ENCODE peak calls at places on chromosomes 2 and 18, in eight cellular contexts. J is Panc1, P is fibroblast of pulmonary artery, G is AG04450, V is endodermal cell, S is WERI-Rb-1, N is pancreas, A is retinal pigment epithelial cell. D is an unnamed sample.

GRCh38 chr18:36496022-36496421 is 198.5 kb downstream of the FHOD3 start:
- DNase-seq in P (no peak), J (no peak), G (no peak), S (no peak), V (no peak), A (no peak), N (no peak), D (no peak)

GRCh38 chr18:292271-292670 is 24.4 kb upstream of the THOC1 start:
- DNase-seq in P (peak), A (no peak), G (no peak), V (no peak), S (peak), N (no peak), J (no peak), D (no peak)

GRCh38 chr2:218582085-218582484 is 13.4 kb downstream of the CNOT9 start:
- DNase-seq in J (no peak), S (no peak), N (no peak), P (peak), V (no peak), A (no peak), G (no peak), D (no peak)

GRCh38 chr2:88452151-88452851 is at the start of gene FOXI3:
- DNase-seq in G (no peak), P (no peak), N (peak), J (no peak), S (no peak), A (no peak), V (peak), D (no peak)

GRCh38 chr18:23243178-23243577 is 107.9 kb downstream of the CABLES1 start:
- DNase-seq in J (no peak), A (no peak), G (no peak), P (no peak), V (peak), N (no peak), S (no peak), D (no peak)

GRCh38 chr18:73153271-73153670 is 285.5 kb upstream of the NETO1 start:
- DNase-seq in N (no peak), S (no peak), J (no peak), V (no peak), A (peak), P (no peak), G (no peak), D (peak)

GRCh38 chr18:79924814-79925655 is 26.4 kb downstream of the SLC66A2 start:
- DNase-seq in N (peak), J (no peak), V (peak), G (no peak), S (peak), P (no peak), A (peak), D (no peak)

GRCh38 chr2:66839551-66840320 is 404.8 kb downstream of the MEIS1 start:
- DNase-seq in G (peak), A (peak), P (peak), J (no peak), N (no peak), V (no peak), S (no peak), D (peak)

GRCh38 chr18:73895701-73896100 is 251.9 kb downstream of the FBXO15 start:
- DNase-seq in A (no peak), G (no peak), N (no peak), S (no peak), P (no peak), J (no peak), V (peak), D (no peak)

GRCh38 chr18:25704096-25704870 is 352.3 kb upstream of the ZNF521 start:
- DNase-seq in P (no peak), V (no peak), A (no peak), N (no peak), J (no peak), S (no peak), G (no peak), D (no peak)

GRCh38 chr2:228731517-228731916 is 539.6 kb downstream of the PID1 start:
- DNase-seq in S (no peak), J (no peak), N (no peak), V (no peak), A (peak), G (peak), P (peak), D (peak)

GRCh38 chr2:120395221-120395620 is 49.3 kb downstream of the INHBB start:
- DNase-seq in V (peak), S (no peak), N (no peak), J (no peak), P (no peak), G (no peak), A (no peak), D (no peak)

GRCh38 chr18:40489301-40489700 is 1465.7 kb upstream of the PIK3C3 start:
- DNase-seq in A (no peak), S (no peak), P (no peak), N (no peak), G (no peak), J (no peak), V (no peak), D (no peak)

GRCh38 chr18:61893304-61893970 is 630 bp upstream of the RNF152 start:
- DNase-seq in V (peak), A (no peak), G (no peak), S (peak), J (no peak), P (peak), N (peak), D (no peak)

GRCh38 chr2:34161546-34161945 is 562.4 kb upstream of the FAM98A start:
- DNase-seq in G (no peak), N (no peak), A (peak), J (no peak), V (no peak), P (no peak), S (no peak), D (no peak)

GRCh38 chr2:72770879-72771461 is 54.9 kb downstream of the EXOC6B start:
- DNase-seq in J (no peak), V (peak), P (peak), N (peak), G (peak), A (no peak), S (peak), D (peak)

GRCh38 chr2:223865907-223866508 is 28.6 kb upstream of the AP1S3 start:
- DNase-seq in J (no peak), V (no peak), P (no peak), G (no peak), N (no peak), A (no peak), S (no peak), D (no peak)

GRCh38 chr2:109148991-109149645 is 20.1 kb downstream of the SH3RF3 start:
- DNase-seq in N (no peak), S (no peak), J (no peak), G (no peak), P (no peak), A (no peak), V (no peak), D (no peak)

GRCh38 chr18:50115095-50115494 is 79.9 kb downstream of the MYO5B start:
- DNase-seq in S (no peak), G (no peak), A (no peak), P (peak), V (no peak), N (no peak), J (no peak), D (no peak)

GRCh38 chr2:197556456-197556855 is 40.6 kb downstream of the MOB4 start:
- DNase-seq in S (no peak), G (no peak), V (no peak), P (peak), N (no peak), J (no peak), A (no peak), D (no peak)

GRCh38 chr18:57029761-57030160 is 117.1 kb upstream of the BOD1L2 start:
- DNase-seq in A (no peak), J (no peak), S (peak), N (no peak), P (no peak), V (peak), G (no peak), D (no peak)

GRCh38 chr2:128311755-128312341 is 6.8 kb downstream of the HS6ST1 start:
- DNase-seq in N (peak), J (no peak), A (no peak), V (peak), G (no peak), P (no peak), S (no peak), D (no peak)

GRCh38 chr2:191612496-191612895 is 65.4 kb upstream of the NABP1 start:
- DNase-seq in S (no peak), G (peak), A (peak), N (no peak), P (peak), V (no peak), J (no peak), D (peak)

GRCh38 chr18:7557891-7558454 is 9.1 kb upstream of the PTPRM start:
- DNase-seq in V (no peak), G (no peak), J (no peak), N (no peak), A (no peak), P (no peak), S (no peak), D (no peak)

GRCh38 chr2:191901031-191901430 is 54.1 kb upstream of the CAVIN2 start:
- DNase-seq in V (peak), S (no peak), N (no peak), P (no peak), G (no peak), A (no peak), J (no peak), D (no peak)

GRCh38 chr2:182666674-182667320 is 49.3 kb upstream of the DNAJC10 start:
- DNase-seq in N (no peak), A (no peak), V (no peak), J (no peak), G (no peak), S (no peak), P (peak), D (no peak)

GRCh38 chr18:7567487-7568425 is 640 bp downstream of the PTPRM start:
- DNase-seq in A (no peak), V (peak), P (peak), G (no peak), J (no peak), N (peak), S (peak), D (no peak)

GRCh38 chr2:173752152-173752551 is 213.0 kb downstream of the SP3 start:
- DNase-seq in N (no peak), V (peak), P (peak), A (no peak), G (no peak), J (no peak), S (no peak), D (no peak)

GRCh38 chr2:173750831-173751230 is 214.3 kb downstream of the SP3 start:
- DNase-seq in N (no peak), P (no peak), A (no peak), V (no peak), J (no peak), S (no peak), G (no peak), D (no peak)

GRCh38 chr2:173751245-173751975 is 213.8 kb downstream of the SP3 start:
- DNase-seq in A (no peak), S (no peak), G (no peak), N (no peak), P (no peak), J (no peak), V (peak), D (no peak)

GRCh38 chr2:173749315-173749714 is 215.9 kb downstream of the SP3 start:
- DNase-seq in P (peak), A (no peak), G (no peak), J (peak), N (no peak), V (no peak), S (no peak), D (peak)

DNA sequence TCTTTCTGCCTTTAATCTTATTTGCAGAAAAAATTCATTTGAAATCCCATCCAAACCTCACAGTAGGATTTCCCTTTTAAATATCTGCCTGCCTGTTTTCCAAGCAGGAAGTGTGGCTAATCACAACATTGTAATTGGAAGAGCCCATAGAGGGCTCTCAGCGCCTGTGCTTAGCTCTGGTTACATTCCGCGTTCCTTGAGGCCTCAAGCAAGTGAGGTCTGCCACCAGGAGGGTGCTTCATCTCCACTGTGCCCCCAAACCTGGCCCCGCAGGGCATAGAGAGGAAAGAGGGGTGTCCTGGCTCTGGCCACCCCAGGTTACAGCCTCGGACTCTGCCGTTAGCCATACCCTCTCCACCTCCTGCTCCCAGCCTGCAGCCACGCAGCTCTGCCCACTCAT is 214.8 kb downstream of the SP3 start:
- DNase-seq in S (peak), N (no peak), A (no peak), G (no peak), P (peak), J (no peak), V (peak), D (peak)
- H3K4me3 ChIP-seq in S (no peak), N (no peak), A (no peak), G (no peak), P (no peak), J (no peak), V (no peak), D (no peak)

GRCh38 chr2:240820607-240821428 is 799 bp upstream of the KIF1A start:
- DNase-seq in S (peak), V (peak), N (no peak), G (no peak), P (no peak), J (no peak), A (no peak), D (no peak)
- TF ChIP-seq CTCF in S (no peak), V (peak), N (no peak), G (no peak), P (no peak), J (no peak), A (no peak), D (no peak)

GRCh38 chr2:96839288-96839874 is 4.4 kb downstream of the ANKRD23 start:
- DNase-seq in G (no peak), J (no peak), S (no peak), A (no peak), P (no peak), V (peak), N (no peak), D (no peak)
- H3K4me3 ChIP-seq in G (no peak), J (no peak), S (no peak), A (no peak), P (no peak), V (no peak), N (no peak), D (no peak)

DNA sequence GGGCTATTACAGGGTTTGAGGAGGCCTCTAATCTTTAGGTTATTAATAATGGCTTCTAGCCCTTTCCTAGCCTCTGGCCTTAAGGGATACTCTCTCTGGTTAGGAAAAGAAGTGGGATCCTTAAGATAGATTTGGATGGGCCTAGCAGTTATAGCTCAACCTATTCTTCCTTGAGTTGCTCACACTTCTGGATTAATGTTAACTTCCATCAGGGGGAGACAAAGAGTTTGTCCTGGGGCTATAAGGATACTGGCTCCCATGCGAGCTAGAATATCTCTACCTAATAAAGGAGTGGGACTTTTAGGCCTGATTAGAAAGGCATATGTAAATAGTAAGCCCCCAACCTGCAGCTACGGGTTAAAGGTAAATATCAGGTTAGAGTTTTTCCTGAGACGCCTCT is 14.3 kb upstream of the PTH2R start:
- DNase-seq in P (peak), V (no peak), J (no peak), G (no peak), S (no peak), A (no peak), N (no peak), D (no peak)
- TF ChIP-seq CTCF in P (peak), V (peak), J (peak), G (peak), S (no peak), A (peak), N (no peak), D (peak)

DNA sequence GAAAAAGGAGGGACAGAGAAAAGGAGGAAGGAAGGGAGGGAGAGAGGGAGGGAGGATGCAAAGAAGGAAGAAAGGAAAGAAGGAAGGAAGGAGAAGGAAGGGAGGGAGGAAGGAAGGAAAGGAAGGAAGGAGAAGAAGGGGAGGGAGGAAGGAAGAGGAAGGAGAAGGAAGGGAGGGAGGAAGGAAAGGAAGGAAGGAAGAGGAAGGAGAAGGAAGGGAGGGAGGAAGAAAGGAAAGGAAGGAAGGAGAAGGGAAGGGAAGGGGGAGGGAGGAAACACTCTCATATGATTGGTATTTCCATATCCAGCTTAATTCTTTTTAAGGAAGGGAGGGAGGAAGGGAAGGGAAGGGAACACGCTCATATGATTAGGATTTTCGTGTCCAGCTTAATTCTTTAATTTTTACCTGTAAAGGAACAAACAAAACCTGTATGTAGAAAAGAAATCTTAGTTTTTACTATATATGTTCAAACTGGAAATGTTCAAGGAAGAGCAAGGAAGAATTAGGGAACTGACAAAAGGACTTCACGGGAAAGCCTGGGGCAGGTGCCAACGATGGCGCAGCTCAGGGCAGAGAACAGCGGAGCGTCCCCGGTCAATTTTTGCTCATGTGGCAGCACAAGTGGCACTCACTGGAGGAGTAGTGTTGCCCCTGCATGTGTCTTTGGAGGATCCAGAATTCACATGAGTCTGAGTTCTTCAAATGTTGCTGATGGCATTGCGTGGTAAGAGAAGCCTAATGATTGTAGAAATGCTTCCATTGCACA is 228.6 kb downstream of the ZNF516 start:
- DNase-seq in G (no peak), J (no peak), S (no peak), N (no peak), A (no peak), V (no peak), P (no peak), D (no peak)
- H3K4me3 ChIP-seq in G (peak), J (no peak), S (no peak), N (no peak), A (peak), V (no peak), P (no peak), D (no peak)

GRCh38 chr2:57516740-57517340 is 529.8 kb upstream of the VRK2 start:
- DNase-seq in J (peak), G (peak), N (no peak), A (peak), S (no peak), P (peak), V (no peak), D (peak)
- TF ChIP-seq CTCF in J (peak), G (peak), N (peak), A (peak), S (no peak), P (peak), V (peak), D (peak)